ENCODE peak calls at places on chromosomes 7 and 10, in seven cellular contexts. D is neuronal stem cell, E is mesenchymal stem cell, P is IMR-90, Y is mesendoderm, A is H9, L is trophoblast cell. G is an unnamed sample.

GRCh38 chr10:86108696-86109095 is 257.9 kb downstream of the GRID1 start:
- DNase-seq in A (no peak), E (no peak), Y (no peak), P (no peak), L (no peak), D (no peak), G (no peak)

GRCh38 chr10:99532687-99533495 is at the start of gene NKX2-3:
- DNase-seq in D (no peak), Y (peak), P (peak), A (peak), L (no peak), E (peak), G (peak)

GRCh38 chr10:42680267-42680666 is 41.9 kb upstream of the ZNF33B start:
- DNase-seq in P (no peak), A (no peak), L (no peak), Y (no peak), E (no peak), D (no peak), G (no peak)

GRCh38 chr10:97596101-97597055 is 6.9 kb downstream of the C10orf62 start:
- DNase-seq in A (no peak), E (peak), L (peak), P (peak), Y (no peak), D (no peak), G (no peak)

GRCh38 chr7:47034180-47034579 is 547.7 kb downstream of the TNS3 start:
- DNase-seq in P (no peak), Y (no peak), A (no peak), E (peak), L (no peak), D (no peak), G (no peak)

GRCh38 chr10:21673668-21674067 is 139.6 kb downstream of the MLLT10 start:
- DNase-seq in A (no peak), L (no peak), E (no peak), Y (no peak), D (no peak), P (no peak), G (no peak)

GRCh38 chr10:49783645-49784044 is 21.5 kb upstream of the OGDHL start:
- DNase-seq in L (no peak), E (no peak), A (no peak), D (no peak), P (no peak), Y (peak), G (no peak)

GRCh38 chr10:21265622-21266021 is 259.9 kb downstream of the SKIDA1 start:
- DNase-seq in D (no peak), Y (no peak), P (peak), L (peak), A (no peak), E (peak), G (no peak)

GRCh38 chr7:251446-252175 is 38.4 kb upstream of the FOXL3 start:
- DNase-seq in L (no peak), E (no peak), P (no peak), A (no peak), D (no peak), Y (no peak), G (no peak)

GRCh38 chr10:3761111-3761686 is 23.8 kb downstream of the KLF6 start:
- DNase-seq in A (no peak), Y (no peak), E (peak), D (no peak), P (peak), L (no peak), G (no peak)

GRCh38 chr7:143458263-143458662 is 15.0 kb downstream of the TAS2R60 start:
- DNase-seq in Y (no peak), A (no peak), E (no peak), L (peak), P (peak), D (no peak), G (no peak)

GRCh38 chr10:95861401-95861800 is 46.4 kb upstream of the CC2D2B start:
- DNase-seq in A (no peak), D (no peak), Y (no peak), E (no peak), L (peak), P (no peak), G (no peak)

GRCh38 chr10:14573666-14574261 is 200.9 kb downstream of the FAM107B start:
- DNase-seq in Y (no peak), D (no peak), L (no peak), P (peak), E (peak), A (peak), G (no peak)

GRCh38 chr7:114901771-114902170 is 20.1 kb upstream of the MDFIC start:
- DNase-seq in E (peak), D (no peak), P (peak), L (peak), A (no peak), Y (peak), G (no peak)

GRCh38 chr7:104986623-104987259 is 27.3 kb upstream of the KMT2E start:
- DNase-seq in E (no peak), L (no peak), P (no peak), D (no peak), Y (no peak), A (no peak), G (no peak)

GRCh38 chr10:31619410-31620095 is 300.5 kb downstream of the ZEB1 start:
- DNase-seq in A (no peak), L (no peak), D (no peak), E (no peak), P (no peak), Y (no peak), G (no peak)

GRCh38 chr7:70698219-70698832 is 433.6 kb upstream of the GALNT17 start:
- DNase-seq in D (peak), E (peak), A (no peak), P (peak), Y (peak), L (peak), G (no peak)

GRCh38 chr10:119543814-119544642 is 1.5 kb upstream of the RGS10 start:
- DNase-seq in E (peak), D (peak), Y (peak), A (no peak), L (no peak), P (no peak), G (no peak)

GRCh38 chr7:101828308-101829020 is 11.0 kb downstream of the CUX1 start:
- DNase-seq in E (no peak), D (no peak), A (no peak), P (no peak), L (peak), Y (no peak), G (no peak)

GRCh38 chr10:77544607-77545006 is 93.0 kb downstream of the KCNMA1 start:
- DNase-seq in P (no peak), D (no peak), E (no peak), A (no peak), L (no peak), Y (no peak), G (no peak)

GRCh38 chr10:84863675-84864074 is 535.3 kb downstream of the CCSER2 start:
- DNase-seq in P (no peak), E (no peak), D (no peak), Y (peak), L (no peak), A (no peak), G (no peak)
- H2BK5ac ChIP-seq in P (no peak), E (no peak), D (no peak), Y (no peak), L (no peak), A (no peak), G (no peak)

DNA sequence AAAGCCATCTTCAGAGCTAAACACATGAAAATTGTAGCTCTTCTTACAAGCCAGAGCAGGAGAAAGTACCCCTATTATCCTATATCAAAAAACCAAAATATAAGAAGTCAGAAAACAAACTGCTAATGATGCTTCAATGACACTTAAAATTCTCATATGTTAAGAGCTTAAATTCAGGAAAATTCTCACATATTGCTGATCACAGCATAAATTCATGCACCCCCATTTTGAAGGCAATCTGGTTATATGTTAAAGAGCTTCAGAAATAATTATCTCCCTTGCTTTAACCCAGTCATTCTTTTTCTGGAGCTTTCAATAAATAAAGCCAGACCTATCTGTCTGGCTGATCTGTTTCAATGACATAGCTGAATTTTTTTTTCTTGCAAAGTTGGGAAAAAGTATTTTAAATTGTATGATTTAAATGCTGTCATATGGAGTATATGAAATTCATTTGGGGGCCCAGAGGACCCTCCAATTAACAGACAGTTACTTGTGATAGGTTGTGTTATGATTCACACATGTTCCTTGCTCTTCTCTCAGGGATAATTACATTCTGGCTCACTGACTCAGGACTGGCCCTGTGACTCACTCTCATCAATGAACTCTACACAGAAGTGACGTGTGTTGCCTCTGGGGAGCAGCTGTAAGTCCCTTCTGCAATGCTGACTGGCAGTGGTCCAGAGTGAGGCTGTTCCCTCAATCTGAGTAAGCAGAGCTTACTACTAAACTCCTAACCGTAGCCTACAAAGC is 85.2 kb downstream of the HGF start:
- DNase-seq in Y (peak), A (no peak), D (peak), L (peak), E (peak), P (peak), G (no peak)
- H2BK5ac ChIP-seq in Y (no peak), A (no peak), D (no peak), L (no peak), E (no peak), P (peak), G (no peak)

GRCh38 chr7:30321089-30321991 is 36.9 kb downstream of the ZNRF2 start:
- DNase-seq in D (no peak), P (no peak), L (no peak), A (no peak), E (no peak), Y (peak), G (no peak)

GRCh38 chr7:30320392-30320791 is 36.0 kb downstream of the ZNRF2 start:
- DNase-seq in L (no peak), D (no peak), Y (no peak), E (no peak), A (no peak), P (no peak), G (no peak)

GRCh38 chr7:30322656-30323355 is 38.4 kb downstream of the ZNRF2 start:
- DNase-seq in E (no peak), L (no peak), P (no peak), Y (peak), A (no peak), D (no peak), G (no peak)

GRCh38 chr7:30327813-30328212 is 43.4 kb downstream of the ZNRF2 start:
- DNase-seq in A (no peak), E (no peak), L (no peak), P (peak), D (no peak), Y (no peak), G (no peak)

DNA sequence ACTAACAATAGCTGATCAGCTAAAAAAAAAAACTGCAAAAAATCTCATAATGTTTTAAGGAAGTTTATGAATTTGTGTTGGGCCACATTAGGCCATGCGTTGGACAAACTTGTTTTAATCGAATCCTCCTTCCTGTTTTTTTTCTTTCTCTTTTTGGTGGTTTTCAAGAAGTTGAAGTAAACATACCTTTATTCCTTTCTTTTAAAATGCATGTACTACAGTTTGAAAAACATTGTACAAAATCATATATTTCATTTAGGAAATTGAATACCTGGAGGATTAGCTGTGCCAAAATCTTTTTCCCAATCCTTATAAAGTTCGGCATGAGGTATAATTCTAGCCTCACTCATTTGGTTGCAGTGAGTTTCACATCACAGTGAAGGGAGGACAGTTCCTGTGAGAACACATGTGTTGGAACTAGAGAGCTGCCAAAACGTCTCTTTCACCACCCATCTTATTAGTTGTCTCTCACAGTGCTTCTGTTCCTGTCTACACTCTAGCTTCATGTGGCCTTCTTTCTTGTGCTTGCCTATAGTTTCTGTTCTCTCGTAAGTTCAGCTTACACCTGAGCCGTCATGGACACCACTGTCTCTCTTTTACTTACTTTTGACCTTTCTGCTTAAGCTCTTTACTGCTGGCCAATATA is 37.7 kb downstream of the ZNRF2 start:
- DNase-seq in A (no peak), Y (no peak), E (no peak), L (no peak), D (no peak), P (no peak), G (no peak)
- H2BK5ac ChIP-seq in A (no peak), Y (no peak), E (no peak), L (no peak), D (no peak), P (no peak), G (peak)

DNA sequence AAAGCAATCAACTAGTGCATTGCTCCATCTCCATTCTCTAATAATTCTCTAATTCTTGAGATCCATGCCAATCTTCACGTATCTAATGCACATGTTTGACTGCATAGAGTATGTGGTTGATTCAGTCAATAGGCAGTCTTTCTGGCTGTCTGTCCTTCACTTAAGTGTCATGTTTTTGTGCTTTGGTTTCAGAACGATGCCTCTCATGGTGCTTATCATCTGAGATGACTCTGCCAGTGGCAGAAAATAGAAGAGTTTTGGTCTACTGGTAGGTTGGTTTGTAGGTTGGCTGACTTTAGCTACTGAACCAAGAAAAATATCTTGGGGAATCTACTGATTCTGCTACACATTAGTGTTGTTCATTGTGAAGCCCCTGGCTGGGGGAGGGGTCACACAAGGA is 364.2 kb downstream of the SFMBT2 start:
- DNase-seq in Y (no peak), L (no peak), P (no peak), E (no peak), A (no peak), D (no peak), G (no peak)
- H2BK5ac ChIP-seq in Y (no peak), L (no peak), P (no peak), E (no peak), A (no peak), D (no peak), G (no peak)

DNA sequence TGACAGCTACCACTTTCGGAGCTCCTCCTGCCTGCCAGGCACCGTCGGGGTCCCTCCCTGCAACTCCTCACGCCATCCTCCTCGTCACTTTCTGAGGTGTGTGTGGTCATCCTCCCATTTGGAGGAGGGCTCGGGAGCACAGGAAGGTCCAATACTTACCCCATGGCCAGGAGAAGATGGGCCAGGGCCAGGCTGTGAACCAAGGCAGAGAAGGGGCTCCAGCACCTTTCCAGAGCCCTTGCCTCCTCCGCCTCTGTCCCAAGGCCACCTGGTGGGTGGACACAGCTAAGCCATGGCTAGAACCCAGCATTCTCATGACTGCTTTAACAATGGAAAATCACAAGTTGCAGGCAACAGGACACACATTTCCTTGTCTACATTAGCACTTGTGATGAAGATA is 215.5 kb downstream of the TCERG1L start:
- DNase-seq in A (no peak), Y (no peak), L (no peak), D (no peak), E (no peak), P (no peak), G (no peak)
- H2BK5ac ChIP-seq in A (no peak), Y (no peak), L (peak), D (peak), E (no peak), P (no peak), G (peak)

DNA sequence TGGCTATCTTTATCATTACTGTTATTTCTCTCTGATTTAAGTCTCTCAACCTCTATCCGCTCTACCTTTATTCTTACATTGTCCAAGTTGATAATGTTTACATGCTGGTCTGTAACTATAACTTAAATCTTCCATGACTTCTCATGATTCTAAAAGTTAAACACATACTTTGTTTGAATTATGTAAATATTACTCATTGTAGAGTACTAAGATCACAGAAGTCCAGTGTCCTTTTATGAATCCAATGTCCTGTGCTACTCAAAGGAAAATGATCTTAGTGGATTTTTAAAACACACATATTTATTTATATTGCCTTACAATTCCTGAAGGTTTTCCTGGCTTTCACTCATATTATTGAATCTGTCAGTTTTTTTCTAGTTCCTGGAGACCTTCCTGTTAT is 70.9 kb downstream of the BBS9 start:
- DNase-seq in P (no peak), L (no peak), Y (no peak), E (no peak), D (no peak), A (no peak), G (no peak)
- H2BK5ac ChIP-seq in P (no peak), L (no peak), Y (no peak), E (no peak), D (no peak), A (no peak), G (no peak)

GRCh38 chr10:69962746-69963135 is 89.9 kb upstream of the MACROH2A2 start:
- DNase-seq in D (no peak), Y (no peak), P (no peak), A (no peak), E (no peak), L (no peak), G (no peak)
- H2BK5ac ChIP-seq in D (no peak), Y (no peak), P (no peak), A (no peak), E (no peak), L (no peak), G (no peak)

GRCh38 chr10:373015-373414 is 237.8 kb downstream of the ZMYND11 start:
- DNase-seq in P (peak), A (no peak), Y (no peak), L (no peak), D (no peak), E (peak), G (no peak)
- H2BK5ac ChIP-seq in P (peak), A (no peak), Y (no peak), L (peak), D (no peak), E (no peak), G (no peak)

GRCh38 chr10:17229967-17230682 is 2.1 kb downstream of the VIM start:
- DNase-seq in L (no peak), E (peak), Y (peak), A (peak), P (peak), D (peak), G (peak)

GRCh38 chr10:17235136-17235535 is 7.1 kb downstream of the VIM start:
- DNase-seq in E (peak), L (no peak), P (no peak), D (no peak), A (peak), Y (peak), G (no peak)

GRCh38 chr10:17233534-17233933 is 5.5 kb downstream of the VIM start:
- DNase-seq in A (no peak), D (no peak), L (no peak), Y (no peak), P (no peak), E (peak), G (no peak)

GRCh38 chr10:17234541-17234940 is 6.5 kb downstream of the VIM start:
- DNase-seq in L (no peak), A (no peak), D (no peak), P (no peak), Y (no peak), E (peak), G (no peak)

DNA sequence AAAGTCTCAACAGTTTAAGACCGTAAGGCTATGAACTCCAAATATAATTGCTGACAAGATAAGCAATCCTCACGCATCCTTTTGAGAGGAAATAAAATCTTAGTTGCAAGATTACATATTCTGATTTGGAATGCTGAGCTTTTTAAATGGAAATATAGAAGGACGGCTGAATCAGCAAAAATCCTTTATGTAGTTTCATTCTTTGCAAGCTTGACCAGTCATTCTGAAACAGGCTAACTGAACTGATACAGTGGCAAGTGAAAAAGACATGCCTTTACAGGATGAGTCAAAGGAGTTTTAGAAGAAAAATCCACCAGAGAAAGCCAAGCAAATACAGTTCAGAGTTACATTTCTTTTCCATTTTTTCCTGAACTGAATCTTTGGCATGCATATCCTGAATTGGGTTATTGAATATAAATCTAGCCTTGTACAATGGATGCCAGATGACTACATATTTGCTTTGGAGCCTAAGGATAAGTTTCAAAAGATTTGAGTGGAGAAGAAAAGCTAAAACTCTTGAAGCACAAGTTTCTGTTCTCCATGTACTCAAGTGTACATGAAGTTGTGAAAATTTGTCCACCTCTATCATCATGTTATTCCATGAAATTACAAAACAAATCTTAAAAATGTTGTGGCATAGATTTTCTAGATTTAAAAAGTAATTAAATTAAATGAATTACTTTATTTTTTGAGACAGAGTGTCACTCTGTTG is 4.4 kb downstream of the VIM start:
- DNase-seq in D (no peak), P (peak), Y (no peak), A (no peak), L (no peak), E (peak), G (no peak)
- H2BK5ac ChIP-seq in D (no peak), P (peak), Y (no peak), A (no peak), L (no peak), E (no peak), G (no peak)